ENCODE peak calls at places on chromosomes 2 and 18, in seven cellular contexts. One of them, this sample, is unnamed.

GRCh38 chr2:15577071-15577706 is 14.5 kb upstream of the DDX1 start:
- DNase-seq in HCT116: peak; percentile 69
- DNase-seq in tibial artery: peak; percentile 86
- DNase-seq in endodermal cell: peak; percentile 98
- DNase-seq in HepG2: peak; percentile 85
- DNase-seq in mesendoderm: peak; percentile 92
- DNase-seq in brain microvascular endothelial cell: peak; percentile 88
- DNase-seq in this sample: no peak

GRCh38 chr2:21668078-21668710 is 544.4 kb downstream of the TDRD15 start:
- DNase-seq in HCT116: no peak
- DNase-seq in tibial artery: no peak
- DNase-seq in endodermal cell: no peak
- DNase-seq in HepG2: no peak
- DNase-seq in mesendoderm: no peak
- DNase-seq in brain microvascular endothelial cell: no peak
- DNase-seq in this sample: no peak

GRCh38 chr2:31255911-31256571 is 22.1 kb downstream of the EHD3 start:
- DNase-seq in HCT116: no peak
- DNase-seq in tibial artery: no peak
- DNase-seq in endodermal cell: no peak
- DNase-seq in HepG2: no peak
- DNase-seq in mesendoderm: no peak
- DNase-seq in brain microvascular endothelial cell: no peak
- DNase-seq in this sample: no peak

GRCh38 chr2:235257590-235257989 is 236.3 kb upstream of the AGAP1 start:
- DNase-seq in HCT116: no peak
- DNase-seq in tibial artery: no peak
- DNase-seq in endodermal cell: no peak
- DNase-seq in HepG2: no peak
- DNase-seq in mesendoderm: no peak
- DNase-seq in brain microvascular endothelial cell: no peak
- DNase-seq in this sample: no peak

GRCh38 chr18:60372598-60372997 is at the start of gene MC4R:
- DNase-seq in HCT116: peak; percentile 48
- DNase-seq in tibial artery: no peak
- DNase-seq in endodermal cell: peak; percentile 71
- DNase-seq in HepG2: no peak
- DNase-seq in mesendoderm: peak; percentile 48
- DNase-seq in brain microvascular endothelial cell: peak; percentile 86
- DNase-seq in this sample: no peak

GRCh38 chr2:74504591-74504990 is 2.9 kb downstream of the PCGF1 start:
- DNase-seq in HCT116: no peak
- DNase-seq in tibial artery: no peak
- DNase-seq in endodermal cell: no peak
- DNase-seq in HepG2: no peak
- DNase-seq in mesendoderm: no peak
- DNase-seq in brain microvascular endothelial cell: no peak
- DNase-seq in this sample: no peak

GRCh38 chr18:34921811-34922385 is 119.3 kb upstream of the MAPRE2 start:
- DNase-seq in HCT116: no peak
- DNase-seq in tibial artery: no peak
- DNase-seq in endodermal cell: no peak
- DNase-seq in HepG2: no peak
- DNase-seq in mesendoderm: peak; percentile 56
- DNase-seq in brain microvascular endothelial cell: no peak
- DNase-seq in this sample: no peak

GRCh38 chr2:33312389-33312788 is 164.1 kb upstream of the RASGRP3 start:
- DNase-seq in HCT116: no peak
- DNase-seq in tibial artery: no peak
- DNase-seq in endodermal cell: no peak
- DNase-seq in HepG2: no peak
- DNase-seq in mesendoderm: no peak
- DNase-seq in brain microvascular endothelial cell: no peak
- DNase-seq in this sample: no peak

GRCh38 chr2:135175177-135175576 is 123.1 kb downstream of the RAB3GAP1 start:
- DNase-seq in HCT116: no peak
- DNase-seq in tibial artery: no peak
- DNase-seq in endodermal cell: no peak
- DNase-seq in HepG2: no peak
- DNase-seq in mesendoderm: no peak
- DNase-seq in brain microvascular endothelial cell: no peak
- DNase-seq in this sample: no peak

GRCh38 chr18:36568487-36568886 is 260.3 kb downstream of the TPGS2 start:
- DNase-seq in HCT116: no peak
- DNase-seq in tibial artery: no peak
- DNase-seq in endodermal cell: no peak
- DNase-seq in HepG2: no peak
- DNase-seq in mesendoderm: no peak
- DNase-seq in brain microvascular endothelial cell: no peak
- DNase-seq in this sample: no peak

GRCh38 chr2:219446689-219447088 is 12.0 kb downstream of the SPEG start:
- DNase-seq in HCT116: no peak
- DNase-seq in tibial artery: no peak
- DNase-seq in endodermal cell: no peak
- DNase-seq in HepG2: no peak
- DNase-seq in mesendoderm: no peak
- DNase-seq in brain microvascular endothelial cell: no peak
- DNase-seq in this sample: no peak

GRCh38 chr2:37670378-37671012 is 947 bp downstream of the CDC42EP3 start:
- DNase-seq in HCT116: no peak
- DNase-seq in tibial artery: no peak
- DNase-seq in endodermal cell: no peak
- DNase-seq in HepG2: no peak
- DNase-seq in mesendoderm: no peak
- DNase-seq in brain microvascular endothelial cell: no peak
- DNase-seq in this sample: no peak

GRCh38 chr18:63197246-63197791 is 122.2 kb downstream of the BCL2 start:
- DNase-seq in HCT116: no peak
- DNase-seq in tibial artery: no peak
- DNase-seq in endodermal cell: peak; percentile 46
- DNase-seq in HepG2: no peak
- DNase-seq in mesendoderm: no peak
- DNase-seq in brain microvascular endothelial cell: no peak
- DNase-seq in this sample: no peak

GRCh38 chr18:63198098-63198760 is 121.3 kb downstream of the BCL2 start:
- DNase-seq in HCT116: no peak
- DNase-seq in tibial artery: no peak
- DNase-seq in endodermal cell: no peak
- DNase-seq in HepG2: no peak
- DNase-seq in mesendoderm: no peak
- DNase-seq in brain microvascular endothelial cell: no peak
- DNase-seq in this sample: no peak

GRCh38 chr18:63192885-63193349 is 126.7 kb downstream of the BCL2 start:
- DNase-seq in HCT116: no peak
- DNase-seq in tibial artery: no peak
- DNase-seq in endodermal cell: no peak
- DNase-seq in HepG2: no peak
- DNase-seq in mesendoderm: no peak
- DNase-seq in brain microvascular endothelial cell: no peak
- DNase-seq in this sample: no peak

GRCh38 chr18:63192171-63192884 is 127.2 kb downstream of the BCL2 start:
- DNase-seq in HCT116: no peak
- DNase-seq in tibial artery: no peak
- DNase-seq in endodermal cell: no peak
- DNase-seq in HepG2: no peak
- DNase-seq in mesendoderm: peak; percentile 27
- DNase-seq in brain microvascular endothelial cell: no peak
- DNase-seq in this sample: no peak

DNA sequence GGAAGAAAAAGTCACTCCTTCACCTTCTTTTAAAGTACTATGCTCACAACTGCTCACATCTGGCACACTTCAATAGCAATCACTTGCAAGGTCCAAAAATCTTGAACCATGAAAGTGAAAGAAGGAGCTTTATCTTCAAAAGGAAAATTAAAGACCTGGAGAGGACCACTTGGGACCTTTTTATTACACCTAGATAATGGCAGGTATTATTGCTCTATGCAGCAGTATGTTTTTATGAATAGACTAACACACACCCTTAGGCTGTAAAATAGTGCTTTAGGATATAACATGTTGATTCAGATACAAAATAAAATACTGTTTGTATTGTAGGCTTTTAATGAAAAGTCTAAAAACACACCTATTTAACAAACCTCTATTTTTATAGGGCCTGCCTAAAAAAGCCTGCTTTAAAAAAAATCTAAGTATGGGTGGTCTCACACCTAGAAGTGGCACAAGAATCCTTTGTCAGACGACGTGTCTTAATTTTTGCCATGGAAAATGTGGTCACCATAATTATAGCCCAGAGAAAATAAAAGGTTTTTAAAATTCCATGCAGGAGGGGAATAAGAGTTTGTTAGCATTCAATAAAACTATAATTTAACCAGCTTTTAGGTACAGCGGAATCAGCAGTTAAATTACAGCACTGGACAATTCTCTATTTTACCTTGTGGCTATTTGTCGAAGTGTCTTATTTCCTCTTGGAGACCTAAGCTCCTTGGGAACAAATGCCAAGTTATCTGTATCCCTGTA is 124.0 kb downstream of the BCL2 start:
- DNase-seq in HCT116: no peak
- DNase-seq in tibial artery: no peak
- DNase-seq in endodermal cell: no peak
- DNase-seq in HepG2: no peak
- DNase-seq in mesendoderm: no peak
- DNase-seq in brain microvascular endothelial cell: no peak
- DNase-seq in this sample: no peak
- H3K27ac ChIP-seq in HCT116: no peak overlapping the region
- H3K27ac ChIP-seq in tibial artery: no peak overlapping the region
- H3K27ac ChIP-seq in endodermal cell: no peak overlapping the region
- H3K27ac ChIP-seq in HepG2: no peak overlapping the region
- H3K27ac ChIP-seq in mesendoderm: no peak overlapping the region
- H3K27ac ChIP-seq in brain microvascular endothelial cell: no peak overlapping the region
- H3K27ac ChIP-seq in this sample: no peak overlapping the region

DNA sequence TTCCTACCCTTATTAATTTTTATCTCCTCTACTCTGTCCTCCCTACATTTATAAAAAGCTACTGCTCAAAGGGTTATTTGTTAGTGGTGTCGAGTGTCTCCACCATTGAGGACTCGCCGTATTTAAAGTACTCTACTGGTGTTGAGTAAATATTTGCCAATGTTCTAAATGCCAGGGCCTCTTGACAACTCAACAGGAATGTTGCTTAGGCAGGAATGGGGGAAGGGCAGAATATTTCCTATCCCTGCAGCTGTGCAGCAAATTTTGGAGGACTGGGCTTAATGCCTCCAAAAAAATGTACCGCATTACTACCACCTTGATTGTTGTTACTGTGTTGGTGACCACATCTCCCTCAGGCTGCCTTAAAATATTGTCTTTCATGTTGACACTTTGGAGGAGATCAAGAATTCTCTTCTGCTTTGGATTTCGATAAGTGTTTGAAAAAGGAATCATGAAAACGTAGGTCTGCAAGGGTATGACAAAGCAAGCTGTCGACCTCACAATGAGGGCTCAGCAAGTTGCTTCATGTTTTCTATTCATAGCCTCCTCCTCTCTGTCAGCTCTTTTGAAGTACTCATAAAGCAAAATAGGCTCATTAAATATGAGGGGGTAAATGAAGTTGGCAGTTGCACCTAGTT is 84.3 kb downstream of the EFEMP1 start:
- DNase-seq in HCT116: no peak
- DNase-seq in tibial artery: no peak
- DNase-seq in endodermal cell: peak; percentile 57
- DNase-seq in HepG2: peak; percentile 91
- DNase-seq in mesendoderm: peak; percentile 70
- DNase-seq in brain microvascular endothelial cell: no peak
- DNase-seq in this sample: peak; percentile 87
- H3K27ac ChIP-seq in HCT116: no peak overlapping the region
- H3K27ac ChIP-seq in tibial artery: peak overlapping the region; percentile 36
- H3K27ac ChIP-seq in endodermal cell: peak overlapping the region; percentile 72
- H3K27ac ChIP-seq in HepG2: no peak overlapping the region
- H3K27ac ChIP-seq in mesendoderm: no peak overlapping the region
- H3K27ac ChIP-seq in brain microvascular endothelial cell: no peak overlapping the region
- H3K27ac ChIP-seq in this sample: peak overlapping the region; percentile 96

GRCh38 chr2:12921321-12921720 is 204.6 kb downstream of the TRIB2 start:
- DNase-seq in HCT116: no peak
- DNase-seq in tibial artery: no peak
- DNase-seq in endodermal cell: no peak
- DNase-seq in HepG2: no peak
- DNase-seq in mesendoderm: no peak
- DNase-seq in brain microvascular endothelial cell: no peak
- DNase-seq in this sample: no peak

GRCh38 chr2:12915792-12916191 is 199.1 kb downstream of the TRIB2 start:
- DNase-seq in HCT116: no peak
- DNase-seq in tibial artery: no peak
- DNase-seq in endodermal cell: no peak
- DNase-seq in HepG2: no peak
- DNase-seq in mesendoderm: no peak
- DNase-seq in brain microvascular endothelial cell: no peak
- DNase-seq in this sample: no peak

GRCh38 chr2:12923907-12924610 is 207.3 kb downstream of the TRIB2 start:
- DNase-seq in HCT116: no peak
- DNase-seq in tibial artery: no peak
- DNase-seq in endodermal cell: no peak
- DNase-seq in HepG2: no peak
- DNase-seq in mesendoderm: no peak
- DNase-seq in brain microvascular endothelial cell: no peak
- DNase-seq in this sample: no peak

GRCh38 chr2:12918138-12918840 is 201.6 kb downstream of the TRIB2 start:
- DNase-seq in HCT116: no peak
- DNase-seq in tibial artery: no peak
- DNase-seq in endodermal cell: no peak
- DNase-seq in HepG2: no peak
- DNase-seq in mesendoderm: no peak
- DNase-seq in brain microvascular endothelial cell: no peak
- DNase-seq in this sample: no peak

GRCh38 chr2:12918841-12919445 is 202.2 kb downstream of the TRIB2 start:
- DNase-seq in HCT116: no peak
- DNase-seq in tibial artery: peak; percentile 84
- DNase-seq in endodermal cell: no peak
- DNase-seq in HepG2: no peak
- DNase-seq in mesendoderm: no peak
- DNase-seq in brain microvascular endothelial cell: peak; percentile 49
- DNase-seq in this sample: no peak
- H3K27ac ChIP-seq in HCT116: no peak overlapping the region
- H3K27ac ChIP-seq in tibial artery: peak overlapping the region; percentile 72
- H3K27ac ChIP-seq in endodermal cell: no peak overlapping the region
- H3K27ac ChIP-seq in HepG2: no peak overlapping the region
- H3K27ac ChIP-seq in mesendoderm: no peak overlapping the region
- H3K27ac ChIP-seq in brain microvascular endothelial cell: peak overlapping the region; percentile 2
- H3K27ac ChIP-seq in this sample: peak overlapping the region; percentile 47

GRCh38 chr2:18558458-18558857 is 2.0 kb downstream of the RDH14 start:
- DNase-seq in HCT116: no peak
- DNase-seq in tibial artery: no peak
- DNase-seq in endodermal cell: no peak
- DNase-seq in HepG2: no peak
- DNase-seq in mesendoderm: no peak
- DNase-seq in brain microvascular endothelial cell: no peak
- DNase-seq in this sample: no peak
- H3K27ac ChIP-seq in HCT116: no peak overlapping the region
- H3K27ac ChIP-seq in tibial artery: no peak overlapping the region
- H3K27ac ChIP-seq in endodermal cell: no peak overlapping the region
- H3K27ac ChIP-seq in HepG2: no peak overlapping the region
- H3K27ac ChIP-seq in mesendoderm: no peak overlapping the region
- H3K27ac ChIP-seq in brain microvascular endothelial cell: no peak overlapping the region
- H3K27ac ChIP-seq in this sample: no peak overlapping the region

DNA sequence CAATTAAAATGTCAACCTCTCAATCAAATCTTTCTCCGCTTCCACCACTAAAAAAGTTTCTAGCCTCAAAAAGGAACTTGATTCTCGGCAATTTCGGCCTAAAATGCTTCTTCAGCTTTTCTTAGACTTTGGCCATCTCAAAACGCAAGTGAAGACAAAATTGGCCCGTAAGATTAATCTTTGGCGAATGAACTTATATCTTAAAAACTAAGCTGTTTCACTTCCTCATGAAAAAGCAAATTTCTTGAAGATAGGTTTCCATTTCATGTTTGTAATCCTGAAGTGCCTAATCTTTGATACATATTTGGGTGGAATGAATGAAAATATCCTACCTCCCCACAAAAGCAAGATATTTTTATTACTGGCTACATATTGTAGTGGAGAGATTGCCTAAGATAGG is 85.3 kb upstream of the ZEB2 start:
- DNase-seq in HCT116: no peak
- DNase-seq in tibial artery: no peak
- DNase-seq in endodermal cell: no peak
- DNase-seq in HepG2: no peak
- DNase-seq in mesendoderm: no peak
- DNase-seq in brain microvascular endothelial cell: no peak
- DNase-seq in this sample: no peak
- H3K27ac ChIP-seq in HCT116: no peak overlapping the region
- H3K27ac ChIP-seq in tibial artery: no peak overlapping the region
- H3K27ac ChIP-seq in endodermal cell: no peak overlapping the region
- H3K27ac ChIP-seq in HepG2: no peak overlapping the region
- H3K27ac ChIP-seq in mesendoderm: no peak overlapping the region
- H3K27ac ChIP-seq in brain microvascular endothelial cell: no peak overlapping the region
- H3K27ac ChIP-seq in this sample: no peak overlapping the region